ENCODE peak calls at places on chromosomes 3 and 15, in six cellular contexts. C is IMR-90, Q is neuronal stem cell, S is H1, A is H9, P is mesenchymal stem cell. E is an unnamed sample.
A peak's percentile ranks its signal among the peaks of the same experiment; 100 is the strongest.

GRCh38 chr3:127804141-127804540 is 18.2 kb downstream of the MGLL start:
- DNase-seq in C (no peak), S (no peak), Q (no peak), P (no peak), A (no peak), E (no peak)

GRCh38 chr3:74592359-74592758 is 22.1 kb downstream of the CNTN3 start:
- DNase-seq in S (no peak), A (no peak), C (peak; percentile 42), P (no peak), Q (no peak), E (no peak)

GRCh38 chr3:182710557-182711157 is 82.6 kb upstream of the ATP11B start:
- DNase-seq in A (no peak), Q (no peak), C (peak; percentile 13), P (peak; percentile 33), S (no peak), E (no peak)

GRCh38 chr3:73353661-73354217 is 271.0 kb downstream of the PDZRN3 start:
- DNase-seq in Q (no peak), S (no peak), A (no peak), C (peak; percentile 6), P (no peak), E (peak; percentile 31)

GRCh38 chr15:58410353-58410752 is 21.4 kb upstream of the LIPC start:
- DNase-seq in S (no peak), Q (no peak), C (peak; percentile 16), P (no peak), A (no peak), E (no peak)

GRCh38 chr3:9397911-9398714 is 698 bp downstream of the SETD5 start:
- DNase-seq in S (peak; percentile 65), Q (peak; percentile 38), A (peak; percentile 34), C (peak; percentile 29), P (peak; percentile 59), E (no peak)

GRCh38 chr15:96046620-96047240 is 283.8 kb upstream of the NR2F2 start:
- DNase-seq in Q (no peak), S (no peak), C (no peak), A (no peak), P (no peak), E (peak; percentile 27)

GRCh38 chr3:34258271-34259015 is 460.0 kb downstream of the PDCD6IP start:
- DNase-seq in P (no peak), C (no peak), S (no peak), A (peak; percentile 39), Q (no peak), E (no peak)

GRCh38 chr3:98057631-98058030 is 22.5 kb upstream of the GABRR3 start:
- DNase-seq in Q (no peak), P (no peak), A (no peak), S (no peak), C (no peak), E (peak; percentile 10)

GRCh38 chr15:62758126-62758951 is 284.2 kb upstream of the TPM1 start:
- DNase-seq in C (peak; percentile 90), Q (peak; percentile 44), A (no peak), S (no peak), P (peak; percentile 51), E (no peak)

GRCh38 chr3:47661121-47661752 is 82.6 kb upstream of the CSPG5 start:
- DNase-seq in S (no peak), Q (no peak), A (no peak), C (peak; percentile 85), P (peak; percentile 78), E (no peak)

GRCh38 chr15:71115567-71116351 is 488 bp downstream of the THSD4 start:
- DNase-seq in P (peak; percentile 53), Q (no peak), C (peak; percentile 58), A (peak; percentile 50), S (peak; percentile 75), E (peak; percentile 63)

GRCh38 chr3:179666436-179667035 is 13.7 kb downstream of the USP13 start:
- DNase-seq in P (no peak), A (peak; percentile 43), Q (no peak), S (peak; percentile 59), C (no peak), E (no peak)

GRCh38 chr3:158105124-158105709 is 1.0 kb downstream of the SHOX2 start:
- DNase-seq in S (peak; percentile 79), A (peak; percentile 40), P (peak; percentile 23), Q (no peak), C (no peak), E (peak; percentile 59)

GRCh38 chr3:109973733-109974132 is 636.4 kb upstream of the DPPA4 start:
- DNase-seq in Q (no peak), C (peak; percentile 15), A (no peak), P (peak; percentile 10), S (no peak), E (no peak)

GRCh38 chr3:69251078-69251805 is 128.8 kb upstream of the LMOD3 start:
- DNase-seq in C (no peak), P (no peak), S (no peak), A (no peak), Q (no peak), E (peak; percentile 70)

GRCh38 chr15:40054746-40055575 is 16.0 kb upstream of the SRP14 start:
- DNase-seq in P (peak; percentile 77), Q (no peak), S (no peak), A (no peak), C (peak; percentile 82), E (peak; percentile 98)

GRCh38 chr3:184186184-184186901 is at the start of gene ABCF3:
- DNase-seq in P (no peak), C (peak; percentile 54), S (no peak), A (no peak), Q (no peak), E (peak; percentile 13)
- H2AK5ac ChIP-seq in P (peak within 1 kb of the TSS; percentile 5), C (peak within 1 kb of the TSS; percentile 82), S (no peak within 1 kb of the TSS), A (no peak within 1 kb of the TSS), Q (peak within 1 kb of the TSS; percentile 56), E (peak within 1 kb of the TSS; percentile 61)

GRCh38 chr15:66133247-66133646 is 120.3 kb downstream of the MEGF11 start:
- DNase-seq in C (no peak), A (no peak), P (no peak), S (no peak), Q (no peak), E (no peak)

GRCh38 chr15:66131200-66131599 is 122.3 kb downstream of the MEGF11 start:
- DNase-seq in P (no peak), S (no peak), A (no peak), Q (no peak), C (no peak), E (no peak)

GRCh38 chr15:66130496-66131014 is 123.0 kb downstream of the MEGF11 start:
- DNase-seq in P (no peak), C (no peak), S (no peak), A (no peak), Q (no peak), E (no peak)

GRCh38 chr15:66132251-66132816 is 121.2 kb downstream of the MEGF11 start:
- DNase-seq in P (no peak), A (no peak), S (no peak), Q (no peak), C (no peak), E (no peak)

DNA sequence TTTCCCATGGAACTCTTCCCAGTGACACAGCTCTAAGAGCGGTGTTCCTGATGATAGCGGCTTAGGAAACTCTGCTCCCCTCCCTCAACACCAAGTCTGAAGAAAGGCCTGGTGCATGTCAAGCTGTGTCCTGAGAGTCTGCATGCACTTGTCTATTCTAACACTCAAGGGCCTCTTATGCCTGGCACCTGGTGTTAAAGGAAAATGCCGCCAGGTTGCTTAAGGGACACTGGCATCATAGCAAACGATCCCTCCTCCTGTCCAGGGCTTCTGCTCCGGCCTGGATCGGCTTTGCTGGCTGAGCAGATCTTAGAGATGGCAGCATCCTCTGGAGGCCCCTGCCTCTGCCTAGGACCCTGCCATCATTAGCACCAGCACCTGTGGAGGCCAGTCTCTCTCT is 121.7 kb downstream of the MEGF11 start:
- DNase-seq in A (no peak), C (no peak), Q (no peak), P (no peak), S (no peak), E (no peak)
- H2AK5ac ChIP-seq in A (no peak overlapping the region), C (no peak overlapping the region), Q (no peak overlapping the region), P (no peak overlapping the region), S (no peak overlapping the region), E (no peak overlapping the region)

GRCh38 chr3:55488398-55489055 is 1.4 kb upstream of the WNT5A start:
- DNase-seq in Q (peak; percentile 63), P (peak; percentile 89), A (peak; percentile 54), C (peak; percentile 89), S (peak; percentile 82), E (no peak)

GRCh38 chr3:55486101-55486856 is 827 bp downstream of the WNT5A start:
- DNase-seq in C (peak; percentile 79), P (peak; percentile 87), A (peak; percentile 68), Q (peak; percentile 46), S (peak; percentile 79), E (no peak)

GRCh38 chr3:55489804-55490132 is 2.7 kb upstream of the WNT5A start:
- DNase-seq in Q (peak; percentile 23), P (peak; percentile 57), C (no peak), S (peak; percentile 72), A (peak; percentile 72), E (peak; percentile 27)

GRCh38 chr3:55486857-55487375 is at the start of gene WNT5A:
- DNase-seq in C (no peak), Q (peak; percentile 51), P (peak; percentile 65), S (no peak), A (peak; percentile 77), E (peak; percentile 41)

DNA sequence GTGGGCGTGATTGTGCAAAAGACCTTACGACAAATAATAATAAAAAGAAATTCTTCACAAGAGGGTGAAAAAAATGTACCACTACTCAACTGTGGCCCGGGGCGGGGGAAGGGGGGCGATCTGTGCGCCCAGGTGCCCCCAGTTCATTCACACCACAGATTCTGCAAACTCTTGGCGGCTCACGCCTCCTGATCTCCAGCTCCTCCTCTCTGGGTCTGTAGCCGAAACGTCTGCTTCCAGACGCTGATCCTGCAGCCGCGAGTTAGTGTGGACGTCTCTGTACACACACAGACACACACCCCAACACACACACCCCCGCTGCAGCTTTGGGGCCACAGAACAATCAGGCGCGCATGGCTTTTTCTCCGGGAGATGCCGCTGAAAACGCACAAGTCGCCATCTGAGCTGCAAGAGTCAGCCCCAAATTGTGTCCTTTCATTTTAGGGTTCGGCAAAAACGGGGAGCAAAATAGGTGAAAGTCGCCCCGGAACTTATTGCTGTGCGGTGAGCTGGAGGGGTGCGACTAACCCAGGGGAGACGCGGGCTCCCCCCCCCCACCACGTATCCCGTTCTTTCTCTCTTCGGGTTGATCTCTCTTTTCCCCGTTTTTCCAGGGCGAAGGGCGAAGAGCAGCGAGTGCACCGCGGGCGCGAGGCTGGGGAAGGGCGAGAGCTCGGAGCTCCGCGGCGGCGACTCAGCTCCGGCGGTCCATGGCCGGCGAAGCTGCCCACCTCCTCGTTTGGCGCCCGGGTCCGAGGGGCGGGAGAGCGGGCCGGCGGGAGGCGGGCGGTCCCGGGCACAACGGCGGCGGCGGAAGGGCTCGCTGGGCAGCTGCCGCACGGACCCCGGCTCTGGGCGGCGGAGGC is 503 bp upstream of the WNT5A start:
- DNase-seq in S (peak; percentile 73), P (peak; percentile 85), A (peak; percentile 42), C (peak; percentile 73), Q (peak; percentile 41), E (no peak)
- H2AK5ac ChIP-seq in S (no peak overlapping the region), P (no peak overlapping the region), A (no peak overlapping the region), C (peak overlapping the region; percentile 81), Q (no peak overlapping the region), E (peak overlapping the region; percentile 11)

DNA sequence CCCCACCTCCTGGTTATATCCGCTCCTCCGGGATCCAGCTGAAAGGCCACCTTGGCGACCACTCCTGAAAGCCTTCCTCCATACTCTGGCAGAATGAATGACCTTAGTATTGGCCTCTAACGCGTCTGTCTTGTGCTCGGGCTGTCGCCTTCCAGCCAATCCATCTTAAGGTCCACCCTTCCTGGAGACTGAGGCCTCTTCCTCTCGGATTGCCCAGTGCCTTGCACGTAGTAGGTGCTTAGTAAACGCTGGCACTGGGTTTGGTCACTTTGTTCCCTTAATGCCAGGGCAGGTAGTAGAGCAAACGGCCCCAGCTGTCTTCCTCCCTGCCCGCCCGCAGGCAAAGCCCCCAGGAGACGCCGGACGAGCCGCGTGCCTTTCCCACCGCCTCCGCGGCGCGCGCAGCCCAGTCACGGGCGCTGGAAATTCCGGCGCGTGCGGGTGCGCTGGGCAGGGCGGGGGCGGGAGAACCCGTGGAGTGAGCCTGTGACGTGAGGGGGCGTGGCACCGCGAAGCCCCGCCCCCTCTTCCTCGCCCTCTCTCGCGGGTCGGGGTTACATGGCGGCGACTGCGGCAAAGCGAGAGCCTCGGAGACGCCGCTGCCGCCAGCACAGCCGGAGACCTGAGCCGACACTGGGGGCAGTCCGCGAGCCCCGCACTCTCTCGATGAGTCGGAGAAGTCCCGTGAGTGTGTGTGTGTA is at the start of gene MAPK6:
- DNase-seq in C (peak; percentile 93), A (peak; percentile 91), S (peak; percentile 95), P (peak; percentile 94), Q (peak; percentile 94), E (peak; percentile 99)
- H2AK5ac ChIP-seq in C (peak within 1 kb of the TSS; percentile 94), A (no peak within 1 kb of the TSS), S (no peak within 1 kb of the TSS), P (peak within 1 kb of the TSS; percentile 81), Q (peak within 1 kb of the TSS; percentile 72), E (peak within 1 kb of the TSS; percentile 98)